ENCODE peak calls at places on chromosomes 2 and 18, in eight cellular contexts. O is mesothelial cell of epicardium, H is astrocyte of the spinal cord, M is spleen, N is thoracic aorta, Z is tibial artery, C is HFF-Myc, I is IMR-90. D is an unnamed sample.

GRCh38 chr2:28209312-28209711 is 183.3 kb upstream of the FOSL2 start:
- DNase-seq in O (no peak), H (no peak), M (no peak), N (no peak), Z (no peak), C (no peak), I (peak), D (no peak)

GRCh38 chr2:27753744-27754588 is 17.6 kb upstream of the MRPL33 start:
- DNase-seq in O (peak), H (peak), M (peak), N (peak), Z (peak), C (peak), I (peak), D (no peak)

GRCh38 chr2:241752689-241753276 is 18.4 kb downstream of the D2HGDH start:
- DNase-seq in O (no peak), H (no peak), M (no peak), N (no peak), Z (no peak), C (no peak), I (no peak), D (no peak)

GRCh38 chr2:6423944-6424343 is 441.8 kb downstream of the CMPK2 start:
- DNase-seq in O (no peak), H (no peak), M (no peak), N (no peak), Z (no peak), C (peak), I (peak), D (no peak)

GRCh38 chr2:145692971-145693478 is 1173.1 kb upstream of the ZEB2 start:
- DNase-seq in O (no peak), H (peak), M (no peak), N (no peak), Z (no peak), C (peak), I (peak), D (no peak)

GRCh38 chr2:172972005-172972619 is 103.5 kb upstream of the MAP3K20 start:
- DNase-seq in O (no peak), H (peak), M (no peak), N (no peak), Z (no peak), C (no peak), I (peak), D (no peak)

GRCh38 chr2:235098273-235098672 is 146.5 kb downstream of the SH3BP4 start:
- DNase-seq in O (no peak), H (no peak), M (no peak), N (no peak), Z (no peak), C (no peak), I (no peak), D (no peak)

GRCh38 chr2:192150166-192150565 is 44.6 kb downstream of the TMEFF2 start:
- DNase-seq in O (no peak), H (no peak), M (no peak), N (no peak), Z (no peak), C (no peak), I (no peak), D (no peak)

GRCh38 chr2:7289697-7290096 is 372.5 kb downstream of the RNF144A start:
- DNase-seq in O (no peak), H (no peak), M (no peak), N (no peak), Z (no peak), C (no peak), I (no peak), D (no peak)

GRCh38 chr2:47904903-47905453 is 1.3 kb downstream of the FBXO11 start:
- DNase-seq in O (peak), H (no peak), M (peak), N (no peak), Z (peak), C (no peak), I (no peak), D (no peak)

GRCh38 chr2:70990216-70990615 is 4.5 kb downstream of the TEX261 start:
- DNase-seq in O (no peak), H (no peak), M (no peak), N (no peak), Z (no peak), C (no peak), I (no peak), D (no peak)

GRCh38 chr2:32627441-32627900 is 379 bp upstream of the TTC27 start:
- DNase-seq in O (no peak), H (no peak), M (peak), N (no peak), Z (peak), C (peak), I (peak), D (no peak)
- TF ChIP-seq CTCF in O (no peak), H (peak), M (no peak), N (peak), Z (peak), C (no peak), I (no peak), D (no peak)

DNA sequence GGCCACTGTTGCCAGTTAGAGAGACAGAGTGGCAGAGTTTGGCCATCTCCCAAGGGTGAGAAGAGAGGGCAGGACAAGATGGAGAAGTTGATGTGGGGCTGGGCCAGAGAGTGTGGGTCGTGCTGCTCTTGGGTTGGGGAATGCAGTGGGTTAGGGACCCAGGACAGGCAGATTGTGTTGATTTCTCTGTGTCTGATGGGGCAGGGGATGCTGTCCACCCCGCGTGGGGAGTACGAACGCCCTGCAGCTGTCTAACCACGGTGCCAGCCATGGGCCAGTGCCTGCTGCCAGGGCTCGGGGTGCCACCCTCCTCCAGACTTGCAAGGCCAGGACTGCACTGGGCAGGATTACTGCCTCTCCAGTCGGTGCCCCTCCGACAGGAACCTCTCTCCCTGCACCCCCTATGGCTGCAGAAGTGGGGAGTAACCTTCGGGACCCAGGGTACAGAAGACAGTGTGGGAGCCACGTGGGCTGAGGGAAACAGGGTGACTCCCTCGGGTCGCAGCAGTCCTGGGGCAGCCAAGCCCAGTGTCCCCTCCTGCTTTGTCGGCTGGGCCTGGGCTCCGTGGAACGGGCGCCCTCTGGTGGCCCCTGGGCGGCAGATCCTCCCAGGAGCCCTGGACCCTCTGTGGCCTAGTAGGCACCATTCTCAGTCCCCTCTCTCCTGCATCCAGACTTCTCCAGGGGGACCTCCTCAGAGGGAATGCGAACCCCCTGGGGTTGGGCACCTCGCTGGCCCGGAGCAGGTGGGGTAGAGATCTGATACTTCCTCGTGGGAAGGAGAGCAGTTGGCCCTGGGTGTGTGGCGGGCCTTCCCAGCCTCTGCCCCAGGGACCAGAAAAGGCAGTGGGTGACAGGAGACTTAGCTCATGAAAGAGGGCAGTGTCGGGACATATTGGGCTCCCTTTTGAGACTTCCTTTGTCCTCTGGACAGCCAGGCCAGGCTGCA is 2.7 kb downstream of the GPC1 start:
- DNase-seq in O (peak), H (peak), M (peak), N (no peak), Z (peak), C (no peak), I (peak), D (peak)
- TF ChIP-seq CTCF in O (peak), H (peak), M (peak), N (peak), Z (peak), C (peak), I (peak), D (peak)

GRCh38 chr18:3214855-3215637 is 4.7 kb downstream of the MYOM1 start:
- DNase-seq in O (no peak), H (no peak), M (no peak), N (no peak), Z (no peak), C (no peak), I (no peak), D (no peak)
- TF ChIP-seq CTCF in O (no peak), H (no peak), M (no peak), N (no peak), Z (no peak), C (no peak), I (no peak), D (no peak)

GRCh38 chr18:5456577-5457466 is 87.0 kb downstream of the EPB41L3 start:
- DNase-seq in O (no peak), H (peak), M (no peak), N (no peak), Z (no peak), C (no peak), I (peak), D (no peak)
- TF ChIP-seq CTCF in O (peak), H (peak), M (no peak), N (peak), Z (peak), C (peak), I (peak), D (no peak)

GRCh38 chr2:196535742-196536141 is 103.8 kb upstream of the CCDC150 start:
- DNase-seq in O (no peak), H (peak), M (no peak), N (no peak), Z (no peak), C (no peak), I (no peak), D (no peak)
- TF ChIP-seq CTCF in O (no peak), H (peak), M (no peak), N (no peak), Z (no peak), C (no peak), I (no peak), D (no peak)

GRCh38 chr2:231613054-231613654 is 20.5 kb downstream of the TEX44 start:
- DNase-seq in O (no peak), H (no peak), M (peak), N (no peak), Z (no peak), C (no peak), I (no peak), D (no peak)

GRCh38 chr2:231615058-231615671 is 22.5 kb downstream of the TEX44 start:
- DNase-seq in O (peak), H (no peak), M (peak), N (no peak), Z (no peak), C (no peak), I (no peak), D (no peak)

GRCh38 chr2:231612199-231613053 is 19.8 kb downstream of the TEX44 start:
- DNase-seq in O (peak), H (peak), M (peak), N (peak), Z (peak), C (peak), I (peak), D (peak)

GRCh38 chr2:231614559-231615057 is 21.9 kb downstream of the TEX44 start:
- DNase-seq in O (no peak), H (no peak), M (peak), N (no peak), Z (no peak), C (no peak), I (no peak), D (peak)

DNA sequence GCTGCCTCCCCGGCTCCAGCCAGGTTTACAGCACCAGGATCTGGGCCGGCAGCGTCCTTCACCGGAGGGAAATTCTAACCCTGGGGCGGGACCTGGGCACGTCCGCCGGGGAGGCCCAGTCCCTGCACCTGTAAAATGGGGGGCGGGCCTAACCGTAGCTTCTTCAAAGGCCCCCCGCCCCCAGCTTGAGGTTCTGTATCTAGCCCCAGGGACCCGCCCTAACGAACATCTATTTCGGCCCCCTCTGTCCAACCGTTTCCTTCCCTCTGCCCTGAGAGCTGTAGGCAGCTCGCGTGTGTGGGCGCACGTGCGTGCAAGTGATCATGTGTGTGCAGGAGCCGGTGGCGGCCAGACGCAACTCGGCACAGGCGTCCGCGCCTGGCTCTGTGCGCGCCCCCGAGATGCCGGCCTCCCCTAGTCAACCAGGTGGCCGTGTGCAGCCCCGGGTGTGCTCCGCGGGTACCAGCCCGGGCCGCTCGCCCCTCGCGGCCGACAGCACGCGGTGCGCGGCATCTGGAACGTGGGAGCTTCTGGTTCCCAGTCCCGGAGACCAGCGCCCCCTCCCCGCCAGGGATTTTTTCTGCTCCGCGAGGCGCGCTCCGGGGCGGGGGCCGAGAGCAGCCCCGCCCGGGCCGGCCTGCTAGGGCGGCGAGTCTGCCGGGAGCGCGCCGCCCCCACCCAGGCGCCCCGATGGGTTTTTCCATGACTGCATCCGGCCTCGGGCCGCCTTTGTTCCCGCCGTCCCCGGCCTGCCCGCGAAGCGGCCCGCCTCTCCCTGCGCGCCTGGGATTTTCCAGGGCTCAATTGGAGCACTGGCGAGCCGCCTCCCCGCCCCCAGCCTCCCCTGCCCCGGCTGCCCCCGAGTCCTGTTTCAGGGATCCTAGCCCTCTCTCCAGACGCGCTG is 21.2 kb downstream of the TEX44 start:
- DNase-seq in O (peak), H (peak), M (peak), N (peak), Z (peak), C (peak), I (peak), D (peak)
- TF ChIP-seq CTCF in O (peak), H (peak), M (no peak), N (peak), Z (peak), C (peak), I (peak), D (no peak)

DNA sequence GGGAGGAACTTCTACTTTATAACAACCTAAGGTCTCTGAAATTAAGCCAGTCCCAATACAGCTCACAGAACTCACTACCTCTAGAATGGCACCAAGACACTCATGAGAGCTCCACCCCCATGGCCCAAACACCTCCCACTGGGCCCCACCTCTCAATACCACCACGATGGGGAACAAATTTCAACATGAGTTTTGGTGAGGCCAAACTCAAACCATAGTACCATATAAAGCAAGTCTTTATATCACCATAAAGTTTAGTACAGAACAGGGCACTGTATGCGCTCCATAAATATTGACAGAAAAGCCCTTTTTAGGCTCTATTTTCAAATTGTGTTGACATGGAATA is 3.3 kb downstream of the AFG3L2 start:
- DNase-seq in O (no peak), H (no peak), M (no peak), N (no peak), Z (no peak), C (no peak), I (no peak), D (no peak)
- TF ChIP-seq CTCF in O (no peak), H (no peak), M (no peak), N (no peak), Z (no peak), C (no peak), I (no peak), D (no peak)

GRCh38 chr2:68356599-68357239 is 8.4 kb upstream of the PLEK start:
- DNase-seq in O (no peak), H (no peak), M (no peak), N (no peak), Z (no peak), C (no peak), I (no peak), D (no peak)

GRCh38 chr2:68362069-68362468 is 3.0 kb upstream of the PLEK start:
- DNase-seq in O (no peak), H (peak), M (peak), N (peak), Z (peak), C (peak), I (peak), D (peak)

GRCh38 chr2:68359889-68360288 is 5.2 kb upstream of the PLEK start:
- DNase-seq in O (no peak), H (no peak), M (no peak), N (no peak), Z (no peak), C (no peak), I (no peak), D (no peak)

GRCh38 chr2:68352651-68353386 is 12.3 kb upstream of the PLEK start:
- DNase-seq in O (no peak), H (no peak), M (no peak), N (no peak), Z (no peak), C (no peak), I (no peak), D (no peak)

DNA sequence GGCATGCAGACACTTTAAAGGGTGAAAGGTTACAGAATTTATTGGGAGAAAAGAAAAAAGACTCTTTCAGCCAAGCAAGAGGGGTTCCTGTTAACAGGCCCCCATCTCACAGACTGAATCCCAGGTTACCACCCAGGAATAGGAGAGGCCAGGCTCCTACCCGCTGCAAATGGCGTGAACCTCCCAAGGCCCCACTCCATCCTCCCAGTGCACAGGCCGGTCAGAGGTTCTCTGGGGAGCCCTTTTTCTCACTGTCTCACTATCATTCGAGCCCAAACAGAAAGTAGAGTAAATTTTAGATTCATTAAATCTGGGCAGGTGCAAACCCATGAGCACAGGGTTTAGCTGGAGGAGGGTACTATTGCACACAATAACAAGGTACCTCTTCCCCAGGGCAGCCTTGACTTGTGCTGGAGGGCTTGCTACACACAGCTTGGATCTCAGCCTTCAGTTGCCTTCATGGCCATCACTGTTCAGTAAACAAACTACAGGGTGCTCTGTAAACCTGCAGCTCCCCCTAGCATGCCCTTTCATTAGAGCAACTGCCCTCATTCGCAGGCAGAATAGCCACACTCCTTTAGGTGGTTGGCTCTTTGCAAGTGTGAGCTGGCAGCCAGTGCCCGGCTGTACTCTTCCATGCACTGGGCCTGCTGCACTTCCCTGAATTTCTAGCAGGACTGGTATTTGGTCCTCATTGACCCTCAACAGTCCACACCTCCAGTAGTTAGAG is 7.3 kb upstream of the PLEK start:
- DNase-seq in O (no peak), H (peak), M (no peak), N (no peak), Z (peak), C (peak), I (peak), D (no peak)
- TF ChIP-seq CTCF in O (no peak), H (peak), M (no peak), N (no peak), Z (no peak), C (peak), I (peak), D (no peak)

DNA sequence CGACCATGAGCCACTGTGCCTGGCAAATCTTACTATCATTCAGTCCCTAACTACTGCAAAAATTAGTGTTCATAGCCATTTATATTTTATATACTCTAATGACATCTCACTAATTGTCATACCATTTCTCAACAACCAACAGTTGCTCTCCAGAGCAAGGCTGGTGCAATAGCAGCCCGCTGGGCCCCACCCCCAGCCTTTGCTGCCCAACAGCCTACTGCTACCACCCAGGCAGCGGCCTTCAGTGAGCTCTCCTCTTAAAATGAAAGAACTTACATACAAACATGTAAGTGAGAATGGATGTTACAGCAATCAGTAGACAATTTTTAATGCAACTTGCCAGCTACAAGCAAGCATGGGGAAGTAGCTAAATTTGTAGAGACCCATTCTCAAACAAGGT is 90.5 kb downstream of the HNRNPLL start:
- DNase-seq in O (no peak), H (no peak), M (no peak), N (no peak), Z (no peak), C (no peak), I (no peak), D (no peak)
- TF ChIP-seq CTCF in O (no peak), H (no peak), M (no peak), N (no peak), Z (no peak), C (no peak), I (no peak), D (no peak)

D was measured in activated B cell treated with CpG ODN at 0.5 μM for 24 hours.